ENCODE peak calls at places on chromosomes 7 and 10, in seven cellular contexts. B is cardiac fibroblast, C is WTC11, F is SK-N-SH, P is ovary, Y is Calu3, S is RWPE1. K is an unnamed sample.
A peak's percentile ranks its signal among the peaks of the same experiment; 100 is the strongest.

GRCh38 chr10:14377591-14377990 is 46.9 kb upstream of the FRMD4A start:
- DNase-seq in B (no peak), C (no peak), F (no peak), P (no peak), Y (no peak), S (no peak), K (no peak)

GRCh38 chr7:117993377-117994003 is 120.2 kb upstream of the CTTNBP2 start:
- DNase-seq in B (peak; percentile 10), C (peak; percentile 74), F (peak; percentile 42), P (peak; percentile 26), Y (peak; percentile 47), S (peak; percentile 39), K (no peak)

GRCh38 chr10:114102253-114102652 is 58.6 kb downstream of the ADRB1 start:
- DNase-seq in B (no peak), C (no peak), F (no peak), P (no peak), Y (no peak), S (no peak), K (no peak)

GRCh38 chr10:102632394-102633062 is 11.8 kb upstream of the TRIM8 start:
- DNase-seq in B (no peak), C (no peak), F (no peak), P (no peak), Y (no peak), S (no peak), K (no peak)

GRCh38 chr10:52818019-52818418 is 45.4 kb upstream of the MBL2 start:
- DNase-seq in B (peak; percentile 66), C (no peak), F (peak; percentile 6), P (no peak), Y (peak; percentile 30), S (peak; percentile 44), K (peak; percentile 23)

GRCh38 chr10:59805043-59805442 is 51.8 kb upstream of the MRLN start:
- DNase-seq in B (peak; percentile 51), C (peak; percentile 69), F (peak; percentile 23), P (no peak), Y (peak; percentile 48), S (no peak), K (no peak)

GRCh38 chr10:78865518-78865835 is 203.3 kb upstream of the ZMIZ1 start:
- DNase-seq in B (no peak), C (no peak), F (no peak), P (peak; percentile 37), Y (no peak), S (no peak), K (no peak)

GRCh38 chr7:134854816-134855215 is 75.4 kb downstream of the CALD1 start:
- DNase-seq in B (peak; percentile 73), C (no peak), F (no peak), P (no peak), Y (no peak), S (no peak), K (no peak)

GRCh38 chr10:119090968-119091367 is 10.4 kb upstream of the EIF3A start:
- DNase-seq in B (peak; percentile 83), C (no peak), F (no peak), P (no peak), Y (peak; percentile 42), S (peak; percentile 93), K (peak; percentile 65)

GRCh38 chr7:84042110-84042539 is 152.5 kb downstream of the SEMA3A start:
- DNase-seq in B (peak; percentile 68), C (no peak), F (no peak), P (no peak), Y (peak; percentile 19), S (peak; percentile 19), K (peak; percentile 38)

GRCh38 chr10:58698777-58699356 is 186.2 kb downstream of the BICC1 start:
- DNase-seq in B (peak; percentile 36), C (no peak), F (peak; percentile 54), P (no peak), Y (no peak), S (no peak), K (no peak)

GRCh38 chr7:29431686-29432085 is 131.9 kb upstream of the PRR15 start:
- DNase-seq in B (no peak), C (no peak), F (no peak), P (no peak), Y (no peak), S (no peak), K (no peak)

GRCh38 chr10:49109669-49110335 is 5.5 kb downstream of the VSTM4 start:
- DNase-seq in B (peak; percentile 7), C (no peak), F (peak; percentile 77), P (peak; percentile 68), Y (no peak), S (no peak), K (peak; percentile 66)

GRCh38 chr7:77651544-77652162 is 44.6 kb upstream of the RSBN1L start:
- DNase-seq in B (peak; percentile 62), C (no peak), F (peak; percentile 61), P (peak; percentile 30), Y (peak; percentile 25), S (peak; percentile 34), K (no peak)

GRCh38 chr10:119288574-119289001 is 81.2 kb downstream of the GRK5 start:
- DNase-seq in B (no peak), C (no peak), F (no peak), P (no peak), Y (no peak), S (no peak), K (no peak)

GRCh38 chr7:90850516-90850915 is 254.4 kb downstream of the CDK14 start:
- DNase-seq in B (no peak), C (no peak), F (no peak), P (no peak), Y (no peak), S (no peak), K (no peak)

GRCh38 chr7:72187179-72187578 is 225.0 kb downstream of the CALN1 start:
- DNase-seq in B (no peak), C (peak; percentile 61), F (no peak), P (no peak), Y (no peak), S (no peak), K (no peak)

DNA sequence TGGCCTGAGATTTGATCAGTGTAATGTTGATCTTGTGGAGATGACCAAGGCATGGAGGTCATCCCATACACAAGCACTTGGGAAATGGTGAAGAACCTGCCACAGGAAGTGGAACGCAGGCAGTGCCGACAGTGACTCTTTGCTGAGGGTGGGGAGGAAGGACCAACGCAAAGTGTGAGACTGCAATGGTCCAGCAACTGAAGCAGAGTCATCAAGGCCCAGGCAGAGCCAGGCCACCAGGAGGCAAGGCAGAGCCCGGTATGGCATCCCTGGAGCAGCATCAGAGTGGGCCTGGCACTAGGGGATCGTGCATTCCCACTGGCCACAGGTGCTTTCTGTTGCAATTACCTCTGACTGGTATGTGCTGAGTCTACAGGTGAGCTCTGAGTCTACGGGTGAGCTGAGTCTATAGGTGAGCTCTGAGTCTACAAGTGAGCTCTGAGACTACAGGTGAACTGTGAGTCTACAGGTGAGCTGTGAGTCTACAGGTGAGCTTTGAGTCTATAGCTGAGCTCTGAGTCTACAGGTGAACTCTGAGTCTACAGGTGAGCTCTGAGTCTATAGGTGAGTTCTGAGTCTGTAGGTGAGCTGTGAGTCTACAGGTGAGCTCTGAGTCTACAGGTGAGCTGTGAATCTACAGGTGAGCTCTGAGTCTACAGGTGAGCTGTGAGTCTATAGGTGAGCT is 132.9 kb downstream of the KLF6 start:
- DNase-seq in B (no peak), C (no peak), F (no peak), P (no peak), Y (no peak), S (no peak), K (no peak)
- TF ChIP-seq CTCF in B (peak; percentile 10), C (no peak), F (no peak), P (no peak), Y (no peak), S (no peak), K (no peak)

GRCh38 chr7:44326261-44327125 is 1.1 kb upstream of the CAMK2B start:
- DNase-seq in B (no peak), C (no peak), F (no peak), P (no peak), Y (no peak), S (no peak), K (no peak)

GRCh38 chr7:44325181-44325671 is at the start of gene CAMK2B:
- DNase-seq in B (no peak), C (no peak), F (peak; percentile 87), P (no peak), Y (no peak), S (no peak), K (no peak)

GRCh38 chr7:44324204-44325126 is 929 bp downstream of the CAMK2B start:
- DNase-seq in B (no peak), C (no peak), F (peak; percentile 51), P (no peak), Y (no peak), S (no peak), K (no peak)

GRCh38 chr7:44327981-44328380 is 2.6 kb upstream of the CAMK2B start:
- DNase-seq in B (no peak), C (no peak), F (peak; percentile 46), P (no peak), Y (no peak), S (no peak), K (no peak)

GRCh38 chr7:44325811-44326241 is 432 bp upstream of the CAMK2B start:
- DNase-seq in B (no peak), C (no peak), F (peak; percentile 89), P (no peak), Y (no peak), S (no peak), K (no peak)
- TF ChIP-seq CTCF in B (no peak), C (no peak), F (no peak), P (no peak), Y (no peak), S (no peak), K (no peak)

GRCh38 chr10:6175329-6176055 is 27.2 kb upstream of the PFKFB3 start:
- DNase-seq in B (no peak), C (no peak), F (peak; percentile 5), P (no peak), Y (no peak), S (no peak), K (no peak)

GRCh38 chr10:6174201-6174874 is 28.4 kb upstream of the PFKFB3 start:
- DNase-seq in B (no peak), C (no peak), F (no peak), P (no peak), Y (no peak), S (no peak), K (no peak)

GRCh38 chr10:6170638-6171037 is 32.1 kb upstream of the PFKFB3 start:
- DNase-seq in B (peak; percentile 19), C (no peak), F (no peak), P (no peak), Y (no peak), S (no peak), K (no peak)

GRCh38 chr10:6171891-6172354 is 30.8 kb upstream of the PFKFB3 start:
- DNase-seq in B (peak; percentile 99), C (no peak), F (no peak), P (peak; percentile 47), Y (no peak), S (no peak), K (peak; percentile 63)

DNA sequence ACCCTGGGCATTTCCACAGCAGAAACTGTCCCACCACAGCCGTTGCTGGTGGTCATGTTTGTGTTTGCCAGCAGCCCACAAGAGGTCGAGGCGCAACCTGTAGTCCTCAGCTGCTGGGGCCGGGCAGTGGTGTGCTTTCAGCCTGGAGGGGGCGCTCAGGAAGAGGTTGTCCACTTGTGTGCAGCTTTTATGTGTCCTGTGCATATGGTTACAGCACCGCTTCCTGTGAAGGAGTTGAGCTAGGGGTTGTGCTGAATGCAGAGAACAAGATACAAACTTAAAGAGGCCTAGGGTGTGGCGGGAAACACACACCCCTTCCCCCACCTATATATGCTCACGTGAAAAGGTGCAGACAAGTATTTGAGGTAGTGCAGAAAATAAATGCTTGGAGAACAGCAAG is 29.5 kb upstream of the PFKFB3 start:
- DNase-seq in B (no peak), C (peak; percentile 66), F (no peak), P (no peak), Y (no peak), S (no peak), K (no peak)
- TF ChIP-seq CTCF in B (peak; percentile 24), C (no peak), F (peak; percentile 39), P (no peak), Y (peak; percentile 30), S (no peak), K (no peak)

GRCh38 chr7:120431016-120431415 is 158.0 kb downstream of the KCND2 start:
- DNase-seq in B (no peak), C (no peak), F (no peak), P (no peak), Y (no peak), S (no peak), K (no peak)
- TF ChIP-seq CTCF in B (no peak), C (no peak), F (no peak), P (no peak), Y (no peak), S (no peak), K (no peak)

K was measured in AG09309.